ENCODE peak calls at places on chromosomes 1 and 21, in six cellular contexts. K, Y, S, A, C and X are unnamed samples.
A peak's percentile ranks its signal among the peaks of the same experiment; 100 is the strongest.

GRCh38 chr21:37459575-37459974 is 93.0 kb downstream of the DYRK1A start:
- DNase-seq in K (peak; percentile 72), C (no peak), S (no peak), A (no peak), Y (peak; percentile 38), X (no peak)

GRCh38 chr1:37034301-37035013 is at the start of gene GRIK3:
- DNase-seq in S (no peak), K (no peak), A (no peak), C (no peak), Y (no peak), X (peak; percentile 47)

GRCh38 chr1:53327183-53327941 is 508 bp downstream of the LRP8 start:
- DNase-seq in K (no peak), S (no peak), Y (no peak), A (peak; percentile 57), C (peak; percentile 28), X (peak; percentile 57)

GRCh38 chr1:177017453-177017852 is 147.1 kb downstream of the ASTN1 start:
- DNase-seq in C (no peak), K (no peak), Y (no peak), S (no peak), A (no peak), X (no peak)

GRCh38 chr1:21174638-21175323 is 1.9 kb downstream of the EIF4G3 start:
- DNase-seq in K (peak; percentile 76), C (no peak), S (no peak), A (no peak), Y (peak; percentile 69), X (no peak)

GRCh38 chr1:220700591-220701179 is 10.5 kb downstream of the C1orf115 start:
- DNase-seq in A (no peak), C (no peak), S (no peak), K (no peak), Y (no peak), X (no peak)

GRCh38 chr1:50023292-50024159 is at the start of gene AGBL4:
- DNase-seq in A (no peak), S (no peak), C (peak; percentile 31), Y (peak; percentile 1), K (peak; percentile 4), X (peak; percentile 74)

GRCh38 chr21:44846485-44847260 is 26.8 kb downstream of the PTTG1IP start:
- DNase-seq in A (peak; percentile 31), C (no peak), Y (no peak), K (peak; percentile 61), S (no peak), X (no peak)

GRCh38 chr1:43835141-43836021 is 98.2 kb upstream of the ARTN start:
- DNase-seq in S (peak; percentile 82), K (peak; percentile 93), A (no peak), C (no peak), Y (peak; percentile 89), X (no peak)

GRCh38 chr1:155078496-155079209 is at the start of gene EFNA3:
- DNase-seq in S (no peak), K (peak; percentile 26), A (peak; percentile 58), C (no peak), Y (no peak), X (peak; percentile 66)

GRCh38 chr1:52159033-52159789 is 17.3 kb downstream of the ZFYVE9 start:
- DNase-seq in Y (peak; percentile 38), C (no peak), A (no peak), K (peak; percentile 48), S (no peak), X (no peak)

GRCh38 chr1:110873856-110874255 is 908 bp downstream of the CD53 start:
- DNase-seq in K (no peak), Y (no peak), S (no peak), C (no peak), A (no peak), X (no peak)

GRCh38 chr1:53681647-53682368 is 57.2 kb downstream of the GLIS1 start:
- DNase-seq in C (peak; percentile 60), Y (peak; percentile 26), S (no peak), A (peak; percentile 30), K (no peak), X (peak; percentile 60)

GRCh38 chr1:23543707-23544443 is 12.8 kb upstream of the E2F2 start:
- DNase-seq in K (peak; percentile 46), C (no peak), Y (no peak), A (no peak), S (no peak), X (no peak)

GRCh38 chr1:155834296-155834926 is 22.6 kb downstream of the GON4L start:
- DNase-seq in Y (peak; percentile 21), S (peak; percentile 17), C (no peak), A (no peak), K (peak; percentile 54), X (no peak)

GRCh38 chr1:241612533-241613505 is 27.4 kb downstream of the CHML start:
- DNase-seq in S (peak; percentile 69), C (no peak), Y (peak; percentile 95), A (no peak), K (peak; percentile 82), X (no peak)

GRCh38 chr1:159924025-159924790 is 1.1 kb downstream of the TAGLN2 start:
- DNase-seq in K (peak; percentile 92), S (peak; percentile 66), A (peak; percentile 75), C (peak; percentile 42), Y (peak; percentile 93), X (peak; percentile 47)
- TF ChIP-seq CTCF in K (peak; percentile 4), S (no peak), A (no peak), C (no peak), Y (no peak), X (no peak)

GRCh38 chr1:89994231-89994804 is 592 bp upstream of the ZNF326 start:
- DNase-seq in K (no peak), C (no peak), S (no peak), A (peak; percentile 11), Y (no peak), X (no peak)

GRCh38 chr1:89993541-89993940 is 1.4 kb upstream of the ZNF326 start:
- DNase-seq in C (no peak), S (no peak), K (no peak), A (no peak), Y (no peak), X (no peak)

GRCh38 chr1:89995595-89996397 is 886 bp downstream of the ZNF326 start:
- DNase-seq in Y (peak; percentile 52), C (no peak), S (no peak), K (peak; percentile 18), A (no peak), X (no peak)

GRCh38 chr1:89996415-89997110 is 1.7 kb downstream of the ZNF326 start:
- DNase-seq in C (no peak), K (no peak), A (no peak), Y (no peak), S (no peak), X (no peak)

GRCh38 chr1:89994805-89995594 is at the start of gene ZNF326:
- DNase-seq in K (peak; percentile 93), S (peak; percentile 91), Y (peak; percentile 95), A (peak; percentile 97), C (peak; percentile 99), X (peak; percentile 99)
- TF ChIP-seq CTCF in K (no peak), S (no peak), Y (no peak), A (no peak), C (no peak), X (no peak)

GRCh38 chr1:6373961-6374720 is 19.4 kb downstream of the ACOT7 start:
- DNase-seq in S (no peak), A (no peak), Y (no peak), K (no peak), C (no peak), X (no peak)

GRCh38 chr1:6380037-6380436 is 13.5 kb downstream of the ACOT7 start:
- DNase-seq in K (no peak), A (no peak), C (no peak), Y (no peak), S (no peak), X (no peak)

GRCh38 chr1:6384135-6384534 is 9.4 kb downstream of the ACOT7 start:
- DNase-seq in C (no peak), S (no peak), K (no peak), A (no peak), Y (no peak), X (no peak)

GRCh38 chr1:6378096-6378746 is 15.3 kb downstream of the ACOT7 start:
- DNase-seq in S (no peak), C (no peak), A (no peak), K (no peak), Y (no peak), X (no peak)
- TF ChIP-seq CTCF in S (no peak), C (no peak), A (no peak), K (no peak), Y (no peak), X (no peak)

GRCh38 chr1:87279966-87280535 is 48.6 kb upstream of the LMO4 start:
- DNase-seq in S (no peak), Y (peak; percentile 42), C (no peak), A (peak; percentile 9), K (no peak), X (no peak)
- TF ChIP-seq CTCF in S (no peak), Y (no peak), C (no peak), A (no peak), K (no peak), X (peak; percentile 12)

DNA sequence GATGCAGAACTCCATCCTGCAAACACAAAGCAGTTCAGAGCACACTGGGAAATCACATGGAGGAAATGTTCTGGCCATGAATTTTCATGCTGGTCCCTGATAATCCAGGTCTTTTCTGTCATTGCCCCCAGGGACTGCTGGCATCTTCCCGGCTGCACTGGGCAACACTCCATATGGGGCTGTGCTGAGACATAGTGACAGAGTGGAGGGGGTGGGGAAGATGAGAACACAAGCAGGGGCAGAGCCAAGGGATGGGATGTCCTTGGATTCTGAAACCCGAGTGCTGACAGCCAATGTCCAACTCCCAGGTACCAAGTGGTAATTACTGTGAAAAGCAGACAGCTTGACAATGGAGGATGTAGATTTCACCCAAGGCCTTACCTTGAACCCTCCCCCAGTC is 185.7 kb downstream of the HIVEP3 start:
- DNase-seq in K (no peak), Y (no peak), A (no peak), S (no peak), C (no peak), X (no peak)
- TF ChIP-seq CTCF in K (no peak), Y (no peak), A (no peak), S (no peak), C (no peak), X (no peak)